ENCODE peak calls at places on chromosomes 13 and 19, in five cellular contexts. One of them, this sample, is unnamed.
A peak's percentile ranks its signal among the peaks of the same experiment; 100 is the strongest.

GRCh38 chr13:48403151-48403631 is 9.7 kb downstream of the LPAR6 start:
- DNase-seq in transverse colon: no peak
- DNase-seq in MM.1S: no peak
- DNase-seq in pancreas: no peak
- DNase-seq in thoracic aorta: no peak
- DNase-seq in this sample: peak; percentile 67

GRCh38 chr13:102325321-102325720 is 76.5 kb downstream of the FGF14 start:
- DNase-seq in transverse colon: no peak
- DNase-seq in MM.1S: no peak
- DNase-seq in pancreas: no peak
- DNase-seq in thoracic aorta: no peak
- DNase-seq in this sample: no peak

GRCh38 chr13:72112216-72112615 is 245.2 kb upstream of the DACH1 start:
- DNase-seq in transverse colon: no peak
- DNase-seq in MM.1S: no peak
- DNase-seq in pancreas: no peak
- DNase-seq in thoracic aorta: no peak
- DNase-seq in this sample: no peak

GRCh38 chr13:42215578-42216421 is 56.2 kb upstream of the AKAP11 start:
- DNase-seq in transverse colon: no peak
- DNase-seq in MM.1S: peak; percentile 39
- DNase-seq in pancreas: no peak
- DNase-seq in thoracic aorta: no peak
- DNase-seq in this sample: peak; percentile 39

GRCh38 chr13:68927387-68928026 is 1180.1 kb upstream of the ATXN8OS start:
- DNase-seq in transverse colon: peak; percentile 6
- DNase-seq in MM.1S: peak; percentile 16
- DNase-seq in pancreas: no peak
- DNase-seq in thoracic aorta: no peak
- DNase-seq in this sample: peak; percentile 5

GRCh38 chr19:44820648-44821609 is 12.0 kb downstream of the BCAM start:
- DNase-seq in transverse colon: no peak
- DNase-seq in MM.1S: no peak
- DNase-seq in pancreas: no peak
- DNase-seq in thoracic aorta: peak; percentile 58
- DNase-seq in this sample: no peak

GRCh38 chr19:40614595-40615411 is 13.6 kb downstream of the LTBP4 start:
- DNase-seq in transverse colon: peak; percentile 93
- DNase-seq in MM.1S: peak; percentile 54
- DNase-seq in pancreas: peak; percentile 19
- DNase-seq in thoracic aorta: no peak
- DNase-seq in this sample: peak; percentile 62

GRCh38 chr19:56301886-56302620 is 12.6 kb downstream of the ZSCAN5A start:
- DNase-seq in transverse colon: no peak
- DNase-seq in MM.1S: no peak
- DNase-seq in pancreas: no peak
- DNase-seq in thoracic aorta: no peak
- DNase-seq in this sample: no peak

GRCh38 chr13:47929156-47929555 is 71.9 kb downstream of the SUCLA2 start:
- DNase-seq in transverse colon: no peak
- DNase-seq in MM.1S: no peak
- DNase-seq in pancreas: no peak
- DNase-seq in thoracic aorta: no peak
- DNase-seq in this sample: no peak

GRCh38 chr19:780935-781334 is 16.3 kb upstream of the PTBP1 start:
- DNase-seq in transverse colon: no peak
- DNase-seq in MM.1S: no peak
- DNase-seq in pancreas: no peak
- DNase-seq in thoracic aorta: no peak
- DNase-seq in this sample: no peak

GRCh38 chr13:111111376-111111937 is 3.7 kb upstream of the ARHGEF7 start:
- DNase-seq in transverse colon: no peak
- DNase-seq in MM.1S: no peak
- DNase-seq in pancreas: no peak
- DNase-seq in thoracic aorta: no peak
- DNase-seq in this sample: no peak

GRCh38 chr13:39373108-39373507 is 229.9 kb downstream of the LHFPL6 start:
- DNase-seq in transverse colon: no peak
- DNase-seq in MM.1S: no peak
- DNase-seq in pancreas: no peak
- DNase-seq in thoracic aorta: no peak
- DNase-seq in this sample: no peak

GRCh38 chr19:18294467-18294864 is 13.0 kb upstream of the JUND start:
- DNase-seq in transverse colon: peak; percentile 69
- DNase-seq in MM.1S: peak; percentile 81
- DNase-seq in pancreas: no peak
- DNase-seq in thoracic aorta: no peak
- DNase-seq in this sample: peak; percentile 70

GRCh38 chr19:3073159-3073563 is 10.9 kb upstream of the TLE5 start:
- DNase-seq in transverse colon: peak; percentile 48
- DNase-seq in MM.1S: no peak
- DNase-seq in pancreas: no peak
- DNase-seq in thoracic aorta: no peak
- DNase-seq in this sample: no peak

GRCh38 chr19:40686882-40687524 is 3.4 kb downstream of the NUMBL start:
- DNase-seq in transverse colon: no peak
- DNase-seq in MM.1S: no peak
- DNase-seq in pancreas: no peak
- DNase-seq in thoracic aorta: no peak
- DNase-seq in this sample: no peak

GRCh38 chr13:87089391-87089790 is 581.8 kb upstream of the SLITRK5 start:
- DNase-seq in transverse colon: no peak
- DNase-seq in MM.1S: no peak
- DNase-seq in pancreas: no peak
- DNase-seq in thoracic aorta: no peak
- DNase-seq in this sample: no peak

GRCh38 chr13:107202371-107203023 is 634.6 kb upstream of the ARGLU1 start:
- DNase-seq in transverse colon: no peak
- DNase-seq in MM.1S: no peak
- DNase-seq in pancreas: no peak
- DNase-seq in thoracic aorta: no peak
- DNase-seq in this sample: no peak

GRCh38 chr13:66077286-66077685 is 1152.8 kb downstream of the PCDH9 start:
- DNase-seq in transverse colon: no peak
- DNase-seq in MM.1S: no peak
- DNase-seq in pancreas: no peak
- DNase-seq in thoracic aorta: no peak
- DNase-seq in this sample: no peak

GRCh38 chr19:29581398-29581797 is 24.7 kb upstream of the POP4 start:
- DNase-seq in transverse colon: no peak
- DNase-seq in MM.1S: no peak
- DNase-seq in pancreas: no peak
- DNase-seq in thoracic aorta: no peak
- DNase-seq in this sample: no peak

GRCh38 chr13:52599853-52600603 is 42.2 kb upstream of the HNRNPA1L2 start:
- DNase-seq in transverse colon: peak; percentile 24
- DNase-seq in MM.1S: peak; percentile 22
- DNase-seq in pancreas: peak; percentile 4
- DNase-seq in thoracic aorta: no peak
- DNase-seq in this sample: peak; percentile 63

GRCh38 chr13:92463134-92463533 is 763.5 kb upstream of the GPC6 start:
- DNase-seq in transverse colon: peak; percentile 14
- DNase-seq in MM.1S: no peak
- DNase-seq in pancreas: peak; percentile 35
- DNase-seq in thoracic aorta: no peak
- DNase-seq in this sample: no peak

GRCh38 chr13:99959538-99960230 is 11.9 kb downstream of the ZIC5 start:
- DNase-seq in transverse colon: no peak
- DNase-seq in MM.1S: peak; percentile 41
- DNase-seq in pancreas: no peak
- DNase-seq in thoracic aorta: no peak
- DNase-seq in this sample: no peak

GRCh38 chr13:32165791-32166190 is 134.2 kb downstream of the FRY start:
- DNase-seq in transverse colon: no peak
- DNase-seq in MM.1S: no peak
- DNase-seq in pancreas: no peak
- DNase-seq in thoracic aorta: no peak
- DNase-seq in this sample: no peak

GRCh38 chr13:43804461-43805070 is 17.8 kb upstream of the ENOX1 start:
- DNase-seq in transverse colon: no peak
- DNase-seq in MM.1S: peak; percentile 10
- DNase-seq in pancreas: no peak
- DNase-seq in thoracic aorta: no peak
- DNase-seq in this sample: peak; percentile 66

GRCh38 chr13:35789335-35790166 is 313.1 kb upstream of the MAB21L1 start:
- DNase-seq in transverse colon: no peak
- DNase-seq in MM.1S: peak; percentile 22
- DNase-seq in pancreas: no peak
- DNase-seq in thoracic aorta: no peak
- DNase-seq in this sample: peak; percentile 44

GRCh38 chr13:51906581-51906980 is 44.8 kb downstream of the CCDC70 start:
- DNase-seq in transverse colon: peak; percentile 16
- DNase-seq in MM.1S: no peak
- DNase-seq in pancreas: no peak
- DNase-seq in thoracic aorta: no peak
- DNase-seq in this sample: no peak

GRCh38 chr19:22784051-22784450 is at the start of gene ZNF99:
- DNase-seq in transverse colon: no peak
- DNase-seq in MM.1S: peak; percentile 13
- DNase-seq in pancreas: no peak
- DNase-seq in thoracic aorta: peak; percentile 5
- DNase-seq in this sample: no peak
- H3K4me3 ChIP-seq in transverse colon: peak within 1 kb of the TSS; percentile 1
- H3K4me3 ChIP-seq in MM.1S: no peak within 1 kb of the TSS
- H3K4me3 ChIP-seq in pancreas: no peak within 1 kb of the TSS
- H3K4me3 ChIP-seq in thoracic aorta: peak within 1 kb of the TSS; percentile 66
- H3K4me3 ChIP-seq in this sample: no peak within 1 kb of the TSS

GRCh38 chr19:49543032-49543431 is 15.2 kb downstream of the RCN3 start:
- DNase-seq in transverse colon: no peak
- DNase-seq in MM.1S: no peak
- DNase-seq in pancreas: no peak
- DNase-seq in thoracic aorta: no peak
- DNase-seq in this sample: no peak

GRCh38 chr19:49551531-49551930 is 23.7 kb downstream of the RCN3 start:
- DNase-seq in transverse colon: no peak
- DNase-seq in MM.1S: no peak
- DNase-seq in pancreas: no peak
- DNase-seq in thoracic aorta: no peak
- DNase-seq in this sample: no peak

GRCh38 chr19:49549045-49549444 is 21.2 kb downstream of the RCN3 start:
- DNase-seq in transverse colon: peak; percentile 47
- DNase-seq in MM.1S: no peak
- DNase-seq in pancreas: no peak
- DNase-seq in thoracic aorta: no peak
- DNase-seq in this sample: no peak

GRCh38 chr19:49544154-49544553 is 16.4 kb downstream of the RCN3 start:
- DNase-seq in transverse colon: no peak
- DNase-seq in MM.1S: no peak
- DNase-seq in pancreas: no peak
- DNase-seq in thoracic aorta: no peak
- DNase-seq in this sample: no peak

DNA sequence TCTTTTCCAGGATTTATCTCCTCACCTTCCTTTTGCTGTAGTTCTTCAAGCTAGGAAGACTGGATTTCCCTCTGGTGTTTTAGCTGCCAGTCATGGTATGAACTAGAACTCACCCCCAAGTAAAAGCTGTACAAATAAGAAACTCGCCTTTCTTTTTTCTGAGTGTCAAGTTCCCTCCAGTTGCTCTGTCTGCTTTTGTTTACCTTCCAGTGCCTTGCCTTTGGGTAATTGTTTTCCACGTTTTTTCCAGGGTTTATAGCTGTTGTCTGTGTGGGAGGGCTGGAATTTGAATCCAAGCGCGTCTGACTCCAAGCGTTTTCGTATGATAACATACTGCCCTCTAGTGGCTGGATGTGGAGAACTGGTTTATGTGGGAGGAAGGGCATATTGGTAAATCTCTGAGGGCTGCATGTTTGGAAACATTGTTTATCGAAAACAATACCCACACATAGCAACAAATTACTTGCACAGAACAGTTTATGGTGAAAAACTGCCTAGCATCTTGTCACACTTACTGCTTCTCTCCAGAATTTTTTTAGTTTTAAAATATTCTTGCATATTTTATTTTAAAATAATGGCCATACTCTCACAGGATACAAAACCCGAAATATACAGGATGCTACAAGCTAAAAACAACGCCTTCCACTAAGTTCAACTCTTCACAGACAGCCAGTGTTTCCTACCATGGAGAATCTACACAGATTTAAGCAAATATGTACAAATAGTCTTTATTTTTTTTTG is 19.2 kb downstream of the RCN3 start:
- DNase-seq in transverse colon: peak; percentile 81
- DNase-seq in MM.1S: peak; percentile 76
- DNase-seq in pancreas: peak; percentile 60
- DNase-seq in thoracic aorta: peak; percentile 47
- DNase-seq in this sample: peak; percentile 83
- H3K4me3 ChIP-seq in transverse colon: no peak overlapping the region
- H3K4me3 ChIP-seq in MM.1S: peak overlapping the region; percentile 45
- H3K4me3 ChIP-seq in pancreas: no peak overlapping the region
- H3K4me3 ChIP-seq in thoracic aorta: no peak overlapping the region
- H3K4me3 ChIP-seq in this sample: no peak overlapping the region

GRCh38 chr13:112928958-112929777 is 39.8 kb upstream of the MCF2L start:
- DNase-seq in transverse colon: peak; percentile 66
- DNase-seq in MM.1S: no peak
- DNase-seq in pancreas: peak; percentile 32
- DNase-seq in thoracic aorta: no peak
- DNase-seq in this sample: no peak
- H3K4me3 ChIP-seq in transverse colon: no peak overlapping the region
- H3K4me3 ChIP-seq in MM.1S: no peak overlapping the region
- H3K4me3 ChIP-seq in pancreas: no peak overlapping the region
- H3K4me3 ChIP-seq in thoracic aorta: no peak overlapping the region
- H3K4me3 ChIP-seq in this sample: no peak overlapping the region

GRCh38 chr19:13866463-13867046 is 10.4 kb upstream of the NANOS3 start:
- DNase-seq in transverse colon: no peak
- DNase-seq in MM.1S: no peak
- DNase-seq in pancreas: no peak
- DNase-seq in thoracic aorta: no peak
- DNase-seq in this sample: no peak
- H3K4me3 ChIP-seq in transverse colon: no peak overlapping the region
- H3K4me3 ChIP-seq in MM.1S: no peak overlapping the region
- H3K4me3 ChIP-seq in pancreas: no peak overlapping the region
- H3K4me3 ChIP-seq in thoracic aorta: peak overlapping the region; percentile 87
- H3K4me3 ChIP-seq in this sample: no peak overlapping the region

DNA sequence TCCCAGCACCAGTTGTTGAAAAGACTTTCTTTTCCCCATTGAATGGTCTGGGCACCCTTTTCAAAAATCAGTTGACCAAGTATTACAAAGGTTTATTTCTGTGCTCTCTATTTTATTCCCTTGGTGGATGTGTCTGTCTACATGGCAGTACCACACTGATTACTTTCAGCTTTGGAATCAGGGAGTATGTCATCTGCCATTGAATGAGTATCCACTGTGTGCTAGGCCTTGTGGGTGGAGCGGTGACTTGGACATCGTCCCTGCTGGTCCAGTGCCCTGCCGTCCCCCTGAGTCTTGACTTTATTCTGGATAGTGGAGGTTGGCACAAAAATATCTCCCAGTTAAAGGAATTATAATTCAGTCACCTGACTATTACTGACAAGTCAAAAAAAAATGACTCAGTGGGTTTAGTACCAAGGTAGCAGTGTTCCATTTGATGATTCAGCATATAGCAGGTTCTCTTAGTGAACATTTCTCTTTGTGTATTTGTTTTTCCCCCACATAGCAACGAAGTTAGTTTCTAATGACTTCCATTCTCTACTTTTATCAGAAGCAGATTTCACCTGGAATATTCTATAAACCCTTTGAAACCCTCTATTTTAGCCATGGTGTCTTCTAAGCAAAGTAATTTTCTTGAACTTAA is 3.9 kb downstream of the UPF3A start:
- DNase-seq in transverse colon: no peak
- DNase-seq in MM.1S: no peak
- DNase-seq in pancreas: no peak
- DNase-seq in thoracic aorta: no peak
- DNase-seq in this sample: no peak
- H3K4me3 ChIP-seq in transverse colon: no peak overlapping the region
- H3K4me3 ChIP-seq in MM.1S: no peak overlapping the region
- H3K4me3 ChIP-seq in pancreas: no peak overlapping the region
- H3K4me3 ChIP-seq in thoracic aorta: no peak overlapping the region
- H3K4me3 ChIP-seq in this sample: no peak overlapping the region